ENCODE peak calls at places on chromosomes 1 and 21, in four cellular contexts. L is K562, M is H1, K is HepG2. Y is an unnamed sample.

GRCh38 chr1:210262167-210262896 is 29.7 kb downstream of the SERTAD4 start:
- DNase-seq in M (no peak), K (peak), L (no peak), Y (peak)

GRCh38 chr1:112776688-112777087 is 61.6 kb upstream of the PPM1J start:
- DNase-seq in M (no peak), K (no peak), L (no peak), Y (no peak)

GRCh38 chr1:187313115-187313514 is 484.4 kb downstream of the PLA2G4A start:
- DNase-seq in M (no peak), K (no peak), L (no peak), Y (peak)

GRCh38 chr1:3672231-3672970 is 20.1 kb downstream of the TP73 start:
- DNase-seq in L (no peak), M (no peak), K (no peak), Y (no peak)

GRCh38 chr1:72170246-72170645 is 112.1 kb downstream of the NEGR1 start:
- DNase-seq in K (no peak), M (no peak), L (no peak), Y (peak)

GRCh38 chr1:203690730-203691129 is 64.1 kb downstream of the ATP2B4 start:
- DNase-seq in K (no peak), M (no peak), L (no peak), Y (no peak)

GRCh38 chr1:25190260-25190659 is 42.0 kb downstream of the SYF2 start:
- DNase-seq in M (no peak), K (no peak), L (no peak), Y (no peak)

GRCh38 chr1:222240536-222241181 is 307.2 kb downstream of the HHIPL2 start:
- DNase-seq in K (no peak), M (no peak), L (peak), Y (no peak)

GRCh38 chr21:28826569-28826968 is 166.1 kb downstream of the LTN1 start:
- DNase-seq in L (no peak), M (no peak), K (no peak), Y (no peak)

GRCh38 chr1:222109836-222110235 is 367.9 kb upstream of the DUSP10 start:
- DNase-seq in K (no peak), L (no peak), M (no peak), Y (no peak)

GRCh38 chr1:33055210-33055991 is 18.7 kb upstream of the AK2 start:
- DNase-seq in K (peak), M (peak), L (peak), Y (peak)

GRCh38 chr1:199786695-199787094 is 240.8 kb upstream of the NR5A2 start:
- DNase-seq in M (no peak), L (no peak), K (no peak), Y (no peak)

GRCh38 chr21:46060596-46061061 is 37.3 kb upstream of the COL6A2 start:
- DNase-seq in L (no peak), K (no peak), M (no peak), Y (no peak)

DNA sequence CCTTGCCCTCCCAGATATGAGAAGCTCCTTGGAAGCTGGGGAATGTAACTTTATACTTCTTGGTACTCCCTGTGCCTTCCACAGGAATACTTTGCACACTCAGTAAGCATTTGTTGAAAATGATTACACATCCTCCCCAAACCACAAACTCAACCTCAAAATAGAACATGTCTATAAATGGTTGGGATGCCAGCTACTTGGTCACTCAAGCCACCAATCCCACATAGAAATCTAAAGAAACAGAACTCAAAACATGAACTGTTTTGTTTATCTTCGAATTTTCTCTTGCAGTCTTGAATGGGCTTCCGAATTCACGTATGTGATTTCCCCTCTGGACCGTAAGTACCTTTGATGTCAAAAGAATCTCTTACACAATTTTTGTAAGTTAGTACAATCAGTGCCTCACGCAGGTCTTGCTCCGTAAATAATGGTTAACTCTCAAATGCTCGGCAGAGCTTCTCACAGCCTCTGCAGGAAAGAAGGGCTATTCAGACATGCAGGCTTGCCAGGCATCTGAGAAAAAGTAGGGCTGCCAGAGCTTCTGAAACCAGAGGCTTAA is 26.9 kb downstream of the SORT1 start:
- DNase-seq in K (peak), M (no peak), L (no peak), Y (no peak)
- TF ChIP-seq JUN in K (no peak), M (no peak), L (no peak), Y (no peak)

GRCh38 chr1:78054972-78055371 is 9.2 kb downstream of the GIPC2 start:
- DNase-seq in M (no peak), K (no peak), L (no peak), Y (no peak)
- H2AFZ ChIP-seq in M (no peak), K (no peak), L (peak), Y (no peak)

GRCh38 chr21:43611598-43612369 is 47.5 kb downstream of the HSF2BP start:
- DNase-seq in M (peak), L (peak), K (peak), Y (peak)
- TF ChIP-seq MAX in M (no peak), L (no peak), K (no peak), Y (no peak)

DNA sequence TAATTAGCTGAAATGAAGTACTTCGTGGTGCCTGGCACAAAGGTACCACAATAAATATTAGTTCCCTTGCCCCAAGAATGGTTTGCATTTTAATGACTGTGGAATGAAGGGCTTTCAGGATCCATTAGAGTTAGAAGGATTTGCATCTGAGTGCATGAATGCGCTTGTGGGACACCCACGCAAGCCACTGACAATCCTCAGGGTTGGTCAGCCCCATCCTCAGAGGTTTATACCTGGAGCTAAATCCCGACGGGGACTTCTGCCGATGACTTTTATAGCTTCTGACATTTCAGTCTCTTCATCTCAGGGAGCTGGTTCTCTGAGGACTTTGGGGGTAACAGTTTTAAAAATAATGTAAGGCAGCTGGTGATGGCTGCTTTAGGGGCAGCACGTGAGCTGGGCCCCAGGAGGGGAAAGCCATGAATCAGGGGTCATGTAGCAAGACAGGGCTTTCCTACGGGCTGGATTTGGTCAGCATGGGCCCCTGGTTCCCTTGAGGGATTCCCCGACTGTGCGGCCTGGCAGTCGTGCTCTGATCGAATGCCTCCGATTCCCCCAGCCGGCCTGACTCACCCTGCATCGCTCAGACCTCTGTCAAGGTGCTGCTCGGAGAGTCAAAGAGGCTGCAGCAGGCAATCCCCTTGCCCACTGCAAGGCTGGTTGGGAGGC is 20.8 kb upstream of the IL10 start:
- DNase-seq in K (no peak), L (no peak), M (no peak), Y (no peak)
- TF ChIP-seq JUN in K (no peak), L (no peak), M (no peak), Y (no peak)

DNA sequence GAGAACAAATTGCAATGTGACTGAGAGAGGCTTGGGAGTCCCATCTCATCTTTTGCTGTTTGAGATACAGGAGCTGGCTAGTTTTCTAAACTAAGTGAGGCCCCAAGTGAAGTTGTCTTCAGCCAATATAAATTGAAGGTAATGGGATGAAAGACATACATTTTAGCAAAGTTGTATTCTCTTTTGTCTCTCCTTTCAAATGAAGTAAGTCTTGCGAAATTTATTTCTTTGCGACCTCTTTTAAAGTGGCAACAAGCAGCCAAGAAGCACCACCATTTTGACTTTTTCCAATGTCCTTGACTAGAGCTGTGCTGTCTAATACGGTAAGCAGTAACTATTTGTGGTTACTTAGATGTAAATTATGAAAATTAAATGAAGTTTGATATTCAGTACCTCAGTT is 385.7 kb downstream of the USP25 start:
- DNase-seq in L (no peak), K (no peak), M (no peak), Y (peak)
- H2AFZ ChIP-seq in L (no peak), K (no peak), M (no peak), Y (no peak)

DNA sequence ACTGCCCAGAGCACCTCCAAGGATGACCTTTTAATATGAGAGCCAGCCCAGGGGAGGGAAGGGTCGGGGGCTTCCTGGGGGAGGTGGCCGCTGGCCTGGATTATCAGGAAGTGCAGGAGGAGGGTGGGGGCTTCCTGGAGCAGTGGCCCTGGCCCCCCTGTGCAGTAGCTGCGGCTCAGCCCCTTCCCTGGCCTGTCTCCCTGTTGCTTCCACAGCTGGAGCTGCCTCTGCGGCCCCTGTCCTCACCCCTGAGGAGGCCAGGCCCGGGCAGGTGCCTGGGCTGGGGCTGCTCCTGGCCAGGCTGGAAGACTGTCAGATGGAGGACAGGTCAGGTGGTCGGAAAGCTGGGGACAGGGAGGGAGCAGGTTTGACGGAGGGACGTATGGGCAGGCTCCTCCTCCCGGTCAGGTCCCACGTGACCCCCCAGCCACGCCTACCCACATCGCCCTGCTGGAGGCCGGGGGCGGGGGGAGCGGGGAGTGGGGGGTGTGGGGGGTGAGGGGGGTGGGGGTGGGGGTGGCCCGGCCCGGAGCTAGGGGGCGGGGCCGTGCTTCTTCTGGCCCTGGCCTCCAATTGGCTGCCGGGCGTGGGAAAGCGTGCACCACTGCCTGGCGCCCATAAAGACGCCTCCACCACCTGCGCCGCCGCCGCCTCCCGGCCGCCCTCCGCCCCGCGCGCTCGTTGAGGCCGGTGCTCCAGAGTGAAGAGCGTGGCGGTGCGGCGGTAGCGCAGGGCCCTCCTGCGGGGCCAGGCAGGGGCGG is 10.2 kb upstream of the TNFRSF14 start:
- DNase-seq in K (peak), L (peak), M (peak), Y (peak)
- TF ChIP-seq MAX in K (peak), L (peak), M (peak), Y (peak)

DNA sequence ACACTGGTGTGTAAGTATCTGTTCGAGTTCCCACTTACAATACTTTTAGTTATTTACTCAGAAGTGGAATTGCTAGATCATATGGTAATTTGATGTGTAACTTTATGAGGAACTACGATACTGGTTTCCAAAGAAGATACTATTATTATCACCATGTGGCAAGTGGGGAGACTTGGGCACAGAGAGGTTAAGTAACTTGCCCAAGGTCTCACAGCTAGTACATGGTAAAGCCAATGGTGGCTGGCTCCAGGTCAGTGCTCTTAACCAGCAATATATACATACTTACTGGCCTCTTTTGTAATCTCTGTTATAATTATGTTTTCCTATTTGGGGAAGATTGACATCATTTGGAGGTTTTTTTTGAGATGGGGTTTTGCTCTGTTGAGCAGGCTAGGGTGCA is 138.9 kb upstream of the HNRNPU start:
- DNase-seq in K (no peak), M (no peak), L (no peak), Y (no peak)
- TF ChIP-seq JUN in K (no peak), M (no peak), L (no peak), Y (no peak)

DNA sequence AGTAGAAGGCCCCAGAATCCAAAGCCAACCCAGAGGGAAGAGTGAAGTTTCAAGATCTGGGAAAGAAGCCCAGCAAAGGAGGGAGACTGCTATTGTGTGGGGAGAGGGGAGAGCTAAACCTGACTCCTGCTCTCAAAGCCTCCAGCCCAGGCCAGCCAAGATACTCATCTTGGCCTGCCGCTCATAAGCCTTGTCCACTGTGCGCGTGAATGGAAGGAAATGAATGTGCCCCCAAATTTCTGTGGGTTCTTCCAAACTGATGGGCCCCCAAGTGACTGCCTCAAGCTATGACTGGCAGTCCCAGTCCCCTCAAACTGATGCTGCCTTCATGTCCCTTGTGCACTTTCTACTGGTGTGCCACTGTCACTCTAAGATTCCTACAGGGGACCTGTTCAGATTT is 2.0 kb downstream of the PLXNA2 start:
- DNase-seq in M (no peak), K (no peak), L (no peak), Y (no peak)
- H2AFZ ChIP-seq in M (no peak), K (no peak), L (no peak), Y (no peak)

GRCh38 chr1:26999440-26999987 is 6.0 kb downstream of the TRNP1 start:
- DNase-seq in M (peak), L (no peak), K (peak), Y (peak)
- TF ChIP-seq MAX in M (peak), L (no peak), K (no peak), Y (no peak)